ENCODE peak calls at places on chromosomes 7 and 10, in four cellular contexts. One of them, this sample, is unnamed.

GRCh38 chr7:30029696-30030095 is 1.5 kb downstream of the PLEKHA8 start:
- DNase-seq in Peyer's patch: no peak
- DNase-seq in retinal pigment epithelial cell: no peak
- DNase-seq in AG09309: no peak
- DNase-seq in this sample: no peak

GRCh38 chr7:25847331-25848070 is 304.5 kb upstream of the NFE2L3 start:
- DNase-seq in Peyer's patch: no peak
- DNase-seq in retinal pigment epithelial cell: peak
- DNase-seq in AG09309: no peak
- DNase-seq in this sample: peak

GRCh38 chr10:106515206-106515790 is 649.2 kb downstream of the SORCS1 start:
- DNase-seq in Peyer's patch: no peak
- DNase-seq in retinal pigment epithelial cell: peak
- DNase-seq in AG09309: no peak
- DNase-seq in this sample: peak

GRCh38 chr7:39535720-39536119 is 30.5 kb upstream of the YAE1 start:
- DNase-seq in Peyer's patch: no peak
- DNase-seq in retinal pigment epithelial cell: no peak
- DNase-seq in AG09309: no peak
- DNase-seq in this sample: no peak

GRCh38 chr10:3524086-3524960 is 260.7 kb downstream of the KLF6 start:
- DNase-seq in Peyer's patch: no peak
- DNase-seq in retinal pigment epithelial cell: no peak
- DNase-seq in AG09309: no peak
- DNase-seq in this sample: no peak

GRCh38 chr7:81926154-81926553 is 156.3 kb upstream of the HGF start:
- DNase-seq in Peyer's patch: no peak
- DNase-seq in retinal pigment epithelial cell: no peak
- DNase-seq in AG09309: no peak
- DNase-seq in this sample: no peak

GRCh38 chr10:60883187-60883586 is 60.8 kb downstream of the RHOBTB1 start:
- DNase-seq in Peyer's patch: no peak
- DNase-seq in retinal pigment epithelial cell: peak
- DNase-seq in AG09309: no peak
- DNase-seq in this sample: no peak

GRCh38 chr10:73863039-73863817 is 11.1 kb downstream of the CAMK2G start:
- DNase-seq in Peyer's patch: no peak
- DNase-seq in retinal pigment epithelial cell: no peak
- DNase-seq in AG09309: no peak
- DNase-seq in this sample: no peak

GRCh38 chr7:86913709-86914108 is 145.7 kb downstream of the ELAPOR2 start:
- DNase-seq in Peyer's patch: no peak
- DNase-seq in retinal pigment epithelial cell: no peak
- DNase-seq in AG09309: peak
- DNase-seq in this sample: no peak

GRCh38 chr10:46091834-46092522 is 45.9 kb upstream of the MSMB start:
- DNase-seq in Peyer's patch: no peak
- DNase-seq in retinal pigment epithelial cell: no peak
- DNase-seq in AG09309: no peak
- DNase-seq in this sample: no peak

GRCh38 chr7:29794959-29795629 is 11.2 kb upstream of the WIPF3 start:
- DNase-seq in Peyer's patch: no peak
- DNase-seq in retinal pigment epithelial cell: peak
- DNase-seq in AG09309: no peak
- DNase-seq in this sample: no peak

GRCh38 chr10:126421745-126422144 is 33.5 kb upstream of the ADAM12 start:
- DNase-seq in Peyer's patch: no peak
- DNase-seq in retinal pigment epithelial cell: no peak
- DNase-seq in AG09309: peak
- DNase-seq in this sample: peak

GRCh38 chr10:22652988-22653431 is 61.4 kb downstream of the PIP4K2A start:
- DNase-seq in Peyer's patch: no peak
- DNase-seq in retinal pigment epithelial cell: no peak
- DNase-seq in AG09309: no peak
- DNase-seq in this sample: no peak

GRCh38 chr10:17199351-17199804 is 2.1 kb downstream of the TRDMT1 start:
- DNase-seq in Peyer's patch: no peak
- DNase-seq in retinal pigment epithelial cell: no peak
- DNase-seq in AG09309: no peak
- DNase-seq in this sample: no peak

GRCh38 chr10:124290095-124290795 is 128.5 kb downstream of the OAT start:
- DNase-seq in Peyer's patch: peak
- DNase-seq in retinal pigment epithelial cell: no peak
- DNase-seq in AG09309: no peak
- DNase-seq in this sample: no peak

GRCh38 chr10:128540806-128541739 is 414.9 kb upstream of the MKI67 start:
- DNase-seq in Peyer's patch: no peak
- DNase-seq in retinal pigment epithelial cell: no peak
- DNase-seq in AG09309: no peak
- DNase-seq in this sample: no peak

GRCh38 chr10:34252111-34252510 is 563.0 kb downstream of the PARD3 start:
- DNase-seq in Peyer's patch: no peak
- DNase-seq in retinal pigment epithelial cell: no peak
- DNase-seq in AG09309: no peak
- DNase-seq in this sample: no peak

GRCh38 chr10:101968286-101968685 is 87.7 kb downstream of the ARMH3 start:
- DNase-seq in Peyer's patch: no peak
- DNase-seq in retinal pigment epithelial cell: no peak
- DNase-seq in AG09309: no peak
- DNase-seq in this sample: no peak
- H3K4me3 ChIP-seq in Peyer's patch: no peak
- H3K4me3 ChIP-seq in retinal pigment epithelial cell: no peak
- H3K4me3 ChIP-seq in AG09309: no peak
- H3K4me3 ChIP-seq in this sample: no peak

GRCh38 chr7:115217373-115217772 is 295.5 kb downstream of the MDFIC start:
- DNase-seq in Peyer's patch: no peak
- DNase-seq in retinal pigment epithelial cell: no peak
- DNase-seq in AG09309: no peak
- DNase-seq in this sample: no peak
- TF ChIP-seq CTCF in Peyer's patch: no peak
- TF ChIP-seq CTCF in retinal pigment epithelial cell: no peak
- TF ChIP-seq CTCF in AG09309: peak
- TF ChIP-seq CTCF in this sample: no peak

GRCh38 chr10:100988166-100988565 is 823 bp downstream of the TWNK start:
- DNase-seq in Peyer's patch: no peak
- DNase-seq in retinal pigment epithelial cell: no peak
- DNase-seq in AG09309: no peak
- DNase-seq in this sample: no peak
- H3K4me3 ChIP-seq in Peyer's patch: peak
- H3K4me3 ChIP-seq in retinal pigment epithelial cell: peak
- H3K4me3 ChIP-seq in AG09309: peak
- H3K4me3 ChIP-seq in this sample: peak

DNA sequence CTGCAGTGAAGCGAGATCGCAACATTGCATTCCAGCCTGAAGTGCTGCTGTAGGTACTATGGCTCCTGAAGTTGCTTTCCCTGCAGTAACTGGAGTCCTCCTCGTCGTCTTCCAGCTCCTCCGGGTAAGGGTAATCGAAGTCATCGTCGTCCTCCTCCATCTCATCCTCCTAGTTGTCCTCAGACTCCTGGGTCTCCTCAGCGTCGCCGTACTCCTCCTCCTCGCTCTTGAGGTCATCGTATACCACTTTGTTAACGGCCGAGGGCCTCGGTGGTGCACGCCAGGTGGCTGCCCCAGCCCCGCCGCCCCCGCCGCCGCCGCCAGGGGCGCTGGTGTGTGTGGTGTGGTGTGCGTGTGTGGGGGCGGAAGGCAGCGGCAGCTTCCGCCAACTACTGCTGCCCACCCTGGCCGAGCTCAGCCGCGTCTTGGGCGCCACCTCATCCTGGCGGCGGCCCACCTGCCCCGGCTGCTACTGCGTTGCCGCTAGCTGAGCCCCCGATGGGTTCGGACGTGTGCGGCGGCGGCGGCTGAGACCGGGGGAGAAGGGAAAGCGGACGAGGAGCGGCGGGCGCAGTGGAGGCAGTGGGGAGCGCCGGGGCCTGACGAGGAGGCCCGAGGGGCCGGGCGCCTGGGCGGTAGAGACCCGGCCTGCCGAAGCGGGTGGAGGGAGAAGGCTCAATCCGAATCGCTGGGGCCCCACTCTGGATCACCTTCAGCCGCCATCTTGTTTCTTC is 11.8 kb upstream of the ACBD5 start:
- DNase-seq in Peyer's patch: peak
- DNase-seq in retinal pigment epithelial cell: no peak
- DNase-seq in AG09309: no peak
- DNase-seq in this sample: no peak
- TF ChIP-seq CTCF in Peyer's patch: peak
- TF ChIP-seq CTCF in retinal pigment epithelial cell: peak
- TF ChIP-seq CTCF in AG09309: peak
- TF ChIP-seq CTCF in this sample: no peak

GRCh38 chr7:50783304-50783703 is 608 bp upstream of the GRB10 start:
- DNase-seq in Peyer's patch: no peak
- DNase-seq in retinal pigment epithelial cell: no peak
- DNase-seq in AG09309: no peak
- DNase-seq in this sample: no peak
- H3K4me3 ChIP-seq in Peyer's patch: no peak
- H3K4me3 ChIP-seq in retinal pigment epithelial cell: peak
- H3K4me3 ChIP-seq in AG09309: no peak
- H3K4me3 ChIP-seq in this sample: peak

GRCh38 chr7:95718556-95719410 is 53.6 kb upstream of the DYNC1I1 start:
- DNase-seq in Peyer's patch: no peak
- DNase-seq in retinal pigment epithelial cell: no peak
- DNase-seq in AG09309: peak
- DNase-seq in this sample: no peak

GRCh38 chr7:95725170-95725569 is 47.2 kb upstream of the DYNC1I1 start:
- DNase-seq in Peyer's patch: no peak
- DNase-seq in retinal pigment epithelial cell: no peak
- DNase-seq in AG09309: no peak
- DNase-seq in this sample: no peak

GRCh38 chr7:95723583-95724180 is 48.7 kb upstream of the DYNC1I1 start:
- DNase-seq in Peyer's patch: no peak
- DNase-seq in retinal pigment epithelial cell: peak
- DNase-seq in AG09309: peak
- DNase-seq in this sample: peak
- TF ChIP-seq CTCF in Peyer's patch: no peak
- TF ChIP-seq CTCF in retinal pigment epithelial cell: peak
- TF ChIP-seq CTCF in AG09309: peak
- TF ChIP-seq CTCF in this sample: peak